ENCODE peak calls at places on chromosomes 16 and 17, in five cellular contexts. V is heart right ventricle, Y is fibroblast of mammary gland, W is stomach, Q is nephron progenitor cell. G is an unnamed sample.

GRCh38 chr17:66533572-66533971 is 231.2 kb downstream of the PRKCA start:
- DNase-seq in W (no peak), V (no peak), Q (peak; percentile 42), Y (peak; percentile 51), G (no peak)

GRCh38 chr17:17628388-17629008 is 37.0 kb upstream of the PEMT start:
- DNase-seq in Y (no peak), Q (no peak), W (peak; percentile 46), V (no peak), G (no peak)

GRCh38 chr17:61593404-61593803 is 2.4 kb upstream of the NACA2 start:
- DNase-seq in W (no peak), V (no peak), Y (peak; percentile 42), Q (peak; percentile 8), G (no peak)

GRCh38 chr16:16073884-16074781 is 124.7 kb downstream of the ABCC1 start:
- DNase-seq in Y (peak; percentile 46), Q (peak; percentile 56), V (no peak), W (peak; percentile 34), G (no peak)

GRCh38 chr17:44122825-44123355 is 551 bp downstream of the HDAC5 start:
- DNase-seq in W (no peak), Q (no peak), Y (no peak), V (no peak), G (no peak)

GRCh38 chr16:86680137-86680536 is 101.8 kb downstream of the FOXL1 start:
- DNase-seq in Y (peak; percentile 93), V (no peak), W (no peak), Q (no peak), G (peak; percentile 24)

GRCh38 chr16:89319883-89320716 is 102.6 kb downstream of the ZNF778 start:
- DNase-seq in Q (no peak), Y (peak; percentile 84), W (peak; percentile 51), V (peak; percentile 41), G (peak; percentile 91)

GRCh38 chr17:69820881-69821473 is 254.0 kb upstream of the KCNJ16 start:
- DNase-seq in Y (no peak), W (no peak), Q (no peak), V (no peak), G (no peak)

GRCh38 chr17:66211047-66211810 is 18.0 kb downstream of the APOH start:
- DNase-seq in Y (no peak), Q (no peak), W (no peak), V (no peak), G (no peak)

DNA sequence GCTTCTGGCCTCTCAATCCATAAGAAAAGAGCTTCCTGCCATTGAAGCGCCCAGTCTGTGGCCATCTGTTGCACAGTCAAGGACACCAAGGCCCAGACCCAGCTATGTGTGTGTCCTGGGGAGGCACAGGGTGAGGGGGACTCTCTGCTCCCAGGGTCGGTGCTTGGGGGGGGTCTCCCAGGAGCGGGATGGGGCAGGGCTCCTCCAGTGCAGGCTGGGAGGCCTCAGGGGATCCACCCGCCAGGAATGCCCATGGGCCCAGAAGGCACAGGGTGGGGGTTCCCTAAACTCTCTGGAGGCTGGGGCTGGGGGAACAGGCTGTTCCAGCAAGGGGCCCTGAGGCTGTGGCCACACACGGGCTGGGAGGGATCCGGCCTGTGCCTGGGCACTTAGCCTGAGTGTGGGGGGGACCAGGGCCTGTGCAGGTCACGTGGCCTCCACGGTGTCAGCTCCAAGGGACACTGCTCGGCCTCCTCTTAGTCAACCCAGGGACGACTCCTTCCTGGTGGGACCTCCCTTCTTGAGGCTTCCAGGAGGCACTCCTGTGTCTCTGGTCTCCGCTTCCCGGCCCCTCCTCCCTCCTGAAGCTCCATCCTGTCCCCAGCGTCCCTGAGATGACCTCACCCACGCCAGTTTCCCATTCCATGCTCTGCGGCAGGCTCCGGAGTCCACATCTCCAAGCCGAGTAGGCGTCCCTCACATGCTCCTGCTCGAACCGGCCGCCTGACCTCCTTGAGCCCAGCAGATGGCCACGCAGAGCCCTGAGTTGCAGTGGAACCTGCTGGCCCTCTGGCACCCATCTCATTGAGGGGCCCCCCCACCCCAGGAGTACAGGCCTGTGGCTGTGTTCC is 23.1 kb upstream of the BAHCC1 start:
- DNase-seq in V (peak; percentile 67), Q (peak; percentile 49), Y (no peak), W (no peak), G (peak; percentile 50)
- TF ChIP-seq CTCF in V (peak; percentile 56), Q (peak; percentile 32), Y (peak; percentile 15), W (no peak), G (peak; percentile 44)

DNA sequence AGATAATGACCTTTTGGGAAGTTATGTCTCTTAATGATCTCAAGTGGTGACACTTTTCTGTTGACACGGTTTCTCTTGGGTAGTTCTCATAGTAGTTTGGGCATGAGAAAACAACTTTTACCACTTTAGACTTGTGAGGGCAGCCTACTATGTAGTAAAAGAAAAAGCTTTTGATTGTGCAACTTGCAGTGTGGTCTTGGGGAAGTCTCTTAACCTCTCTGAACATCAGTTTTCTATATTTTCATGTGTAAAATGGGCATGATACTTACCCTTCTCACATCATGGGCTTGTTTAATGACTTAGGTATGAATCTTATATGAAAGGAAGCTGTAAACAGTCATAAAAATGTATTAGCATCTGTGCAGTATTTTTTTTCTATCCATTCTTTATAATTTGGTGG is 11.2 kb downstream of the NF1 start:
- DNase-seq in V (no peak), W (no peak), Q (no peak), Y (no peak), G (no peak)
- TF ChIP-seq CTCF in V (no peak), W (no peak), Q (no peak), Y (no peak), G (no peak)

GRCh38 chr17:8662076-8662831 is 31.7 kb upstream of the MYH10 start:
- DNase-seq in W (no peak), V (no peak), Q (no peak), Y (no peak), G (no peak)

GRCh38 chr17:8654822-8655221 is 24.3 kb upstream of the MYH10 start:
- DNase-seq in W (no peak), V (no peak), Q (no peak), Y (no peak), G (no peak)

GRCh38 chr17:8658800-8659199 is 28.3 kb upstream of the MYH10 start:
- DNase-seq in W (no peak), Q (no peak), V (no peak), Y (no peak), G (no peak)

GRCh38 chr17:8659758-8660410 is 29.4 kb upstream of the MYH10 start:
- DNase-seq in V (no peak), Y (no peak), W (no peak), Q (no peak), G (no peak)

GRCh38 chr17:8656693-8657092 is 26.2 kb upstream of the MYH10 start:
- DNase-seq in W (no peak), Y (no peak), Q (no peak), V (no peak), G (no peak)
- TF ChIP-seq CTCF in W (no peak), Y (no peak), Q (no peak), V (no peak), G (no peak)

GRCh38 chr17:75006653-75007052 is 5.8 kb upstream of the MRPL58 start:
- DNase-seq in Y (no peak), V (no peak), Q (no peak), W (no peak), G (peak; percentile 27)
- TF ChIP-seq CTCF in Y (no peak), V (no peak), Q (no peak), W (no peak), G (no peak)

G was measured in MCF 10A.